ENCODE peak calls at places on chromosomes 13 and 19, in six cellular contexts. One of them, this sample, is unnamed.

GRCh38 chr13:110012102-110012739 is 225.8 kb upstream of the IRS2 start:
- DNase-seq in body of pancreas: no peak
- DNase-seq in AG10803: peak; percentile 99
- DNase-seq in heart left ventricle: no peak
- DNase-seq in breast epithelium: no peak
- DNase-seq in ascending aorta: no peak
- DNase-seq in this sample: no peak

GRCh38 chr13:57740719-57741118 is 109.2 kb downstream of the PCDH17 start:
- DNase-seq in body of pancreas: no peak
- DNase-seq in breast epithelium: no peak
- DNase-seq in AG10803: no peak
- DNase-seq in ascending aorta: no peak
- DNase-seq in heart left ventricle: peak; percentile 42
- DNase-seq in this sample: no peak

GRCh38 chr13:31044658-31045620 is 112.5 kb downstream of the TEX26 start:
- DNase-seq in breast epithelium: no peak
- DNase-seq in heart left ventricle: no peak
- DNase-seq in body of pancreas: no peak
- DNase-seq in AG10803: no peak
- DNase-seq in ascending aorta: peak; percentile 43
- DNase-seq in this sample: no peak

GRCh38 chr19:5976768-5977167 is 1.2 kb downstream of the RANBP3 start:
- DNase-seq in breast epithelium: no peak
- DNase-seq in AG10803: no peak
- DNase-seq in body of pancreas: no peak
- DNase-seq in heart left ventricle: no peak
- DNase-seq in ascending aorta: no peak
- DNase-seq in this sample: no peak

GRCh38 chr19:35975608-35976214 is 19.3 kb upstream of the SDHAF1 start:
- DNase-seq in body of pancreas: no peak
- DNase-seq in AG10803: no peak
- DNase-seq in ascending aorta: no peak
- DNase-seq in breast epithelium: no peak
- DNase-seq in heart left ventricle: no peak
- DNase-seq in this sample: no peak

GRCh38 chr13:95296326-95296939 is 4.8 kb downstream of the ABCC4 start:
- DNase-seq in heart left ventricle: peak; percentile 28
- DNase-seq in breast epithelium: no peak
- DNase-seq in ascending aorta: no peak
- DNase-seq in body of pancreas: peak; percentile 75
- DNase-seq in AG10803: peak; percentile 13
- DNase-seq in this sample: no peak

GRCh38 chr13:27005556-27005955 is 166.1 kb downstream of the USP12 start:
- DNase-seq in body of pancreas: no peak
- DNase-seq in AG10803: peak; percentile 7
- DNase-seq in heart left ventricle: no peak
- DNase-seq in breast epithelium: no peak
- DNase-seq in ascending aorta: peak; percentile 52
- DNase-seq in this sample: no peak

GRCh38 chr13:84443463-84443862 is 561.2 kb upstream of the SLITRK1 start:
- DNase-seq in AG10803: no peak
- DNase-seq in breast epithelium: no peak
- DNase-seq in ascending aorta: no peak
- DNase-seq in body of pancreas: no peak
- DNase-seq in heart left ventricle: no peak
- DNase-seq in this sample: no peak

GRCh38 chr19:12156254-12157058 is at the start of gene ZNF625:
- DNase-seq in heart left ventricle: peak; percentile 93
- DNase-seq in breast epithelium: peak; percentile 92
- DNase-seq in AG10803: peak; percentile 82
- DNase-seq in ascending aorta: peak; percentile 92
- DNase-seq in body of pancreas: peak; percentile 84
- DNase-seq in this sample: peak; percentile 90

GRCh38 chr13:66618702-66619101 is 611.4 kb downstream of the PCDH9 start:
- DNase-seq in breast epithelium: no peak
- DNase-seq in ascending aorta: no peak
- DNase-seq in heart left ventricle: no peak
- DNase-seq in body of pancreas: no peak
- DNase-seq in AG10803: peak; percentile 31
- DNase-seq in this sample: peak; percentile 14

GRCh38 chr19:10882108-10882457 is 10.7 kb downstream of the CARM1 start:
- DNase-seq in ascending aorta: no peak
- DNase-seq in AG10803: no peak
- DNase-seq in breast epithelium: no peak
- DNase-seq in heart left ventricle: peak; percentile 54
- DNase-seq in body of pancreas: no peak
- DNase-seq in this sample: no peak

GRCh38 chr13:73228546-73228945 is 169.7 kb downstream of the KLF5 start:
- DNase-seq in breast epithelium: no peak
- DNase-seq in ascending aorta: no peak
- DNase-seq in body of pancreas: no peak
- DNase-seq in heart left ventricle: no peak
- DNase-seq in AG10803: no peak
- DNase-seq in this sample: no peak

GRCh38 chr13:31903072-31903815 is 128.3 kb upstream of the FRY start:
- DNase-seq in ascending aorta: no peak
- DNase-seq in breast epithelium: no peak
- DNase-seq in body of pancreas: no peak
- DNase-seq in AG10803: no peak
- DNase-seq in heart left ventricle: no peak
- DNase-seq in this sample: no peak

GRCh38 chr19:44071824-44072542 is at the start of gene ZNF284:
- DNase-seq in AG10803: peak; percentile 83
- DNase-seq in heart left ventricle: peak; percentile 90
- DNase-seq in ascending aorta: peak; percentile 92
- DNase-seq in body of pancreas: peak; percentile 87
- DNase-seq in breast epithelium: peak; percentile 82
- DNase-seq in this sample: peak; percentile 63

GRCh38 chr19:44725251-44725650 is 23.3 kb upstream of the BCL3 start:
- DNase-seq in body of pancreas: peak; percentile 82
- DNase-seq in breast epithelium: no peak
- DNase-seq in AG10803: no peak
- DNase-seq in ascending aorta: no peak
- DNase-seq in heart left ventricle: no peak
- DNase-seq in this sample: no peak

GRCh38 chr19:17358395-17358794 is 18.7 kb downstream of the PLVAP start:
- DNase-seq in heart left ventricle: no peak
- DNase-seq in AG10803: no peak
- DNase-seq in breast epithelium: no peak
- DNase-seq in body of pancreas: no peak
- DNase-seq in ascending aorta: peak; percentile 82
- DNase-seq in this sample: no peak

GRCh38 chr13:113792821-113793717 is 34.0 kb downstream of the TMEM255B start:
- DNase-seq in AG10803: no peak
- DNase-seq in body of pancreas: peak; percentile 4
- DNase-seq in heart left ventricle: no peak
- DNase-seq in ascending aorta: no peak
- DNase-seq in breast epithelium: peak; percentile 41
- DNase-seq in this sample: no peak

GRCh38 chr19:19259741-19260140 is 13.4 kb downstream of the TM6SF2 start:
- DNase-seq in body of pancreas: no peak
- DNase-seq in heart left ventricle: no peak
- DNase-seq in ascending aorta: no peak
- DNase-seq in AG10803: no peak
- DNase-seq in breast epithelium: no peak
- DNase-seq in this sample: no peak

GRCh38 chr19:7426986-7427385 is 61.8 kb downstream of the PEX11G start:
- DNase-seq in breast epithelium: no peak
- DNase-seq in AG10803: no peak
- DNase-seq in body of pancreas: no peak
- DNase-seq in ascending aorta: no peak
- DNase-seq in heart left ventricle: no peak
- DNase-seq in this sample: no peak

GRCh38 chr13:113962386-113962785 is 11.5 kb downstream of the C13orf46 start:
- DNase-seq in body of pancreas: no peak
- DNase-seq in ascending aorta: no peak
- DNase-seq in breast epithelium: no peak
- DNase-seq in AG10803: no peak
- DNase-seq in heart left ventricle: no peak
- DNase-seq in this sample: no peak

GRCh38 chr19:38304866-38305429 is 897 bp downstream of the C19orf33 start:
- DNase-seq in body of pancreas: peak; percentile 84
- DNase-seq in breast epithelium: peak; percentile 74
- DNase-seq in ascending aorta: no peak
- DNase-seq in AG10803: no peak
- DNase-seq in heart left ventricle: peak; percentile 49
- DNase-seq in this sample: peak; percentile 81

GRCh38 chr19:40445006-40445312 is 824 bp upstream of the SERTAD3 start:
- DNase-seq in ascending aorta: no peak
- DNase-seq in heart left ventricle: no peak
- DNase-seq in AG10803: no peak
- DNase-seq in body of pancreas: no peak
- DNase-seq in breast epithelium: no peak
- DNase-seq in this sample: no peak

GRCh38 chr19:40445637-40445944 is 1.5 kb upstream of the SERTAD3 start:
- DNase-seq in heart left ventricle: no peak
- DNase-seq in ascending aorta: no peak
- DNase-seq in body of pancreas: no peak
- DNase-seq in AG10803: no peak
- DNase-seq in breast epithelium: no peak
- DNase-seq in this sample: no peak

GRCh38 chr19:40443930-40444180 is 280 bp downstream of the SERTAD3 start:
- DNase-seq in ascending aorta: no peak
- DNase-seq in breast epithelium: no peak
- DNase-seq in heart left ventricle: no peak
- DNase-seq in AG10803: peak; percentile 16
- DNase-seq in body of pancreas: no peak
- DNase-seq in this sample: no peak

GRCh38 chr19:40443131-40443929 is 805 bp downstream of the SERTAD3 start:
- DNase-seq in breast epithelium: peak; percentile 99
- DNase-seq in AG10803: peak; percentile 100
- DNase-seq in ascending aorta: peak; percentile 100
- DNase-seq in heart left ventricle: peak; percentile 100
- DNase-seq in body of pancreas: peak; percentile 99
- DNase-seq in this sample: peak; percentile 99

DNA sequence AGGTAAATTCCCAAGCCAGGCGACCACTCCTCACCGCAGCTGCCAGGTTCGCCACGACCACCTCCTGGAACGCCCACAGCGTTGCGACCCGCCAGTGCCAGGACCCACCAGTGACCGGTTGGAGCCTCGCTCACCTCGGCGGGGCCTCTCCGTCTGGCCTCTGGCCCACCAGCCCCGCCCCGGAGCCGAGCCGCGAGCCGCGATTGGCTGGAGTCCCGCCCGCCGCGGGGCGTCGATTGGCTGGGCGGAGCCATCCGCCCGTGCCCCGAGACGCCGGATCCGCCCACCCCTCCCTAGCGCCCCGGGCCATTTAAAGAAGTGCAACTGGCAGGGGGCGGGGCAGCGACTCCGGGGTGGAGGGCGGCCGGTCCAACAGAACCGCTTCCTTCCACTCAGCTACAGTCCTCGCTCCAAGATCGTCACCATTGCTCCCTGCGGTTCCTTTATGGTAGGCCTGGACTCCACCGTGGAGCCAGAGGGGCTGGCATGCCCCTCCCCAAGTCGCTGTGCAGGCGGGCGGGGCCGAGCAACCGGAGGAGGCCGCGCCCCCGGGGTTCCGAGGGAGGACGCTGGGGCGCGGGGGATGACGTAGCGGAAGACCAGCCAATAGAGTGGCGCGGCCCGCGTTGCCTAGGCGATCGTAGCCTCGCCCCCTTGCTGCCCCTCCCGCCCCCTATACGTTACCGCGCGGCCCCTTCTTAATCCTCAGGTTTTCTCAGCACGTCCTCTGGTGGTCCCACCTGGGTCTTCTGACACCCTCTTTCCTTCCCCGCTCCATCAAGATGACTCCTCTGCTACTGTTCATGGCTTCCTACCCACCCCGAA is at the start of gene SERTAD3:
- DNase-seq in body of pancreas: peak; percentile 98
- DNase-seq in AG10803: peak; percentile 92
- DNase-seq in breast epithelium: peak; percentile 97
- DNase-seq in ascending aorta: peak; percentile 99
- DNase-seq in heart left ventricle: peak; percentile 98
- DNase-seq in this sample: peak; percentile 66
- TF ChIP-seq CTCF in body of pancreas: peak; percentile 8
- TF ChIP-seq CTCF in AG10803: peak; percentile 30
- TF ChIP-seq CTCF in breast epithelium: peak; percentile 18
- TF ChIP-seq CTCF in ascending aorta: no peak
- TF ChIP-seq CTCF in heart left ventricle: peak; percentile 5
- TF ChIP-seq CTCF in this sample: no peak

GRCh38 chr19:29410974-29411615 is 114.7 kb upstream of the VSTM2B start:
- DNase-seq in heart left ventricle: no peak
- DNase-seq in body of pancreas: no peak
- DNase-seq in breast epithelium: no peak
- DNase-seq in ascending aorta: no peak
- DNase-seq in AG10803: no peak
- DNase-seq in this sample: no peak
- H3K4me3 ChIP-seq in heart left ventricle: no peak overlapping the region
- H3K4me3 ChIP-seq in body of pancreas: no peak overlapping the region
- H3K4me3 ChIP-seq in breast epithelium: no peak overlapping the region
- H3K4me3 ChIP-seq in ascending aorta: no peak overlapping the region
- H3K4me3 ChIP-seq in AG10803: no peak overlapping the region
- H3K4me3 ChIP-seq in this sample: no peak overlapping the region

DNA sequence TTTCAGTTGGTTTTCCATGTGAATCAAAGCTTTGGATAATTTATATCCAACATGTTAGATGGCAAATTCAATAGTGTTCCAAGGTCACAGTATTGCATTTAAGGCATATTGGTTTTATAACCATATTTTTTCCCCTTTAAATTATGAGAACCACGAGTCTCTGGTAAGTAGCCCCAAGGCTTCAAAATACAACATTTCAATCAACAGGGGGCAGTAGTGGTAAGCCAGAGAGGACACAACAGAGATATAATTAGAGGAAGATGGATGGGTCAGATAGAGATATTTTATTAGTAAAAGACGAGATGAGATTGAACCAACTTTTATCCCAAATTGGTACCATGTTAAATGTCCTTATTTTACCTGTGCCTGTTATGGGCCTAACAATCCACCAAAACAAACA is 53.1 kb downstream of the KL start:
- DNase-seq in breast epithelium: no peak
- DNase-seq in heart left ventricle: no peak
- DNase-seq in AG10803: no peak
- DNase-seq in ascending aorta: no peak
- DNase-seq in body of pancreas: no peak
- DNase-seq in this sample: no peak
- TF ChIP-seq CTCF in breast epithelium: no peak
- TF ChIP-seq CTCF in heart left ventricle: no peak
- TF ChIP-seq CTCF in AG10803: peak; percentile 21
- TF ChIP-seq CTCF in ascending aorta: no peak
- TF ChIP-seq CTCF in body of pancreas: no peak
- TF ChIP-seq CTCF in this sample: no peak

GRCh38 chr19:41887711-41888382 is 4.9 kb downstream of the ARHGEF1 start:
- DNase-seq in heart left ventricle: no peak
- DNase-seq in ascending aorta: peak; percentile 72
- DNase-seq in breast epithelium: no peak
- DNase-seq in AG10803: no peak
- DNase-seq in body of pancreas: peak; percentile 58
- DNase-seq in this sample: no peak

GRCh38 chr19:41883821-41884733 is 1.1 kb downstream of the ARHGEF1 start:
- DNase-seq in AG10803: peak; percentile 97
- DNase-seq in heart left ventricle: peak; percentile 93
- DNase-seq in ascending aorta: peak; percentile 97
- DNase-seq in breast epithelium: peak; percentile 93
- DNase-seq in body of pancreas: peak; percentile 94
- DNase-seq in this sample: peak; percentile 70

GRCh38 chr19:41889896-41890295 is 6.9 kb downstream of the ARHGEF1 start:
- DNase-seq in body of pancreas: no peak
- DNase-seq in AG10803: no peak
- DNase-seq in ascending aorta: no peak
- DNase-seq in heart left ventricle: no peak
- DNase-seq in breast epithelium: no peak
- DNase-seq in this sample: no peak

GRCh38 chr19:41888926-41889325 is 5.9 kb downstream of the ARHGEF1 start:
- DNase-seq in ascending aorta: no peak
- DNase-seq in breast epithelium: no peak
- DNase-seq in heart left ventricle: no peak
- DNase-seq in body of pancreas: no peak
- DNase-seq in AG10803: no peak
- DNase-seq in this sample: no peak

GRCh38 chr19:41886761-41887710 is 4.1 kb downstream of the ARHGEF1 start:
- DNase-seq in heart left ventricle: no peak
- DNase-seq in AG10803: no peak
- DNase-seq in ascending aorta: no peak
- DNase-seq in breast epithelium: no peak
- DNase-seq in body of pancreas: no peak
- DNase-seq in this sample: no peak
- H3K4me3 ChIP-seq in heart left ventricle: no peak overlapping the region
- H3K4me3 ChIP-seq in AG10803: no peak overlapping the region
- H3K4me3 ChIP-seq in ascending aorta: peak overlapping the region; percentile 14
- H3K4me3 ChIP-seq in breast epithelium: no peak overlapping the region
- H3K4me3 ChIP-seq in body of pancreas: no peak overlapping the region
- H3K4me3 ChIP-seq in this sample: no peak overlapping the region